ENCODE peak calls at places on chromosomes 4 and X, in nine cellular contexts. One of them, this sample, is unnamed.
A peak's percentile ranks its signal among the peaks of the same experiment; 100 is the strongest.

GRCh38 chr4:151256134-151256533 is 20.8 kb upstream of the PRSS48 start:
- DNase-seq in neural crest cell: no peak
- DNase-seq in tibial nerve: no peak
- DNase-seq in epithelial cell of esophagus: no peak
- DNase-seq in nephron progenitor cell: no peak
- DNase-seq in endodermal cell: no peak
- DNase-seq in coronary artery: no peak
- DNase-seq in ovary: no peak
- DNase-seq in left ventricle myocardium inferior: no peak
- DNase-seq in this sample: no peak

GRCh38 chr4:110636677-110637407 is 14.0 kb upstream of the PITX2 start:
- DNase-seq in endodermal cell: peak; percentile 88
- DNase-seq in neural crest cell: no peak
- DNase-seq in left ventricle myocardium inferior: no peak
- DNase-seq in nephron progenitor cell: peak; percentile 80
- DNase-seq in epithelial cell of esophagus: no peak
- DNase-seq in coronary artery: peak; percentile 71
- DNase-seq in ovary: no peak
- DNase-seq in tibial nerve: no peak
- DNase-seq in this sample: peak; percentile 69

GRCh38 chr4:80237992-80238391 is 28.5 kb upstream of the FGF5 start:
- DNase-seq in nephron progenitor cell: no peak
- DNase-seq in tibial nerve: no peak
- DNase-seq in coronary artery: no peak
- DNase-seq in ovary: no peak
- DNase-seq in neural crest cell: no peak
- DNase-seq in epithelial cell of esophagus: peak; percentile 97
- DNase-seq in left ventricle myocardium inferior: no peak
- DNase-seq in endodermal cell: no peak
- DNase-seq in this sample: no peak

GRCh38 chr4:109444182-109444844 is 10.7 kb downstream of the SEC24B start:
- DNase-seq in ovary: no peak
- DNase-seq in coronary artery: no peak
- DNase-seq in nephron progenitor cell: no peak
- DNase-seq in tibial nerve: no peak
- DNase-seq in epithelial cell of esophagus: no peak
- DNase-seq in left ventricle myocardium inferior: no peak
- DNase-seq in endodermal cell: no peak
- DNase-seq in neural crest cell: no peak
- DNase-seq in this sample: no peak

GRCh38 chrX:130778773-130779172 is 124.2 kb downstream of the ENOX2 start:
- DNase-seq in neural crest cell: no peak
- DNase-seq in ovary: no peak
- DNase-seq in epithelial cell of esophagus: peak; percentile 57
- DNase-seq in tibial nerve: no peak
- DNase-seq in endodermal cell: no peak
- DNase-seq in left ventricle myocardium inferior: no peak
- DNase-seq in coronary artery: no peak
- DNase-seq in nephron progenitor cell: no peak
- DNase-seq in this sample: no peak

GRCh38 chr4:114077610-114078009 is 98.2 kb upstream of the ARSJ start:
- DNase-seq in nephron progenitor cell: no peak
- DNase-seq in ovary: no peak
- DNase-seq in endodermal cell: no peak
- DNase-seq in left ventricle myocardium inferior: no peak
- DNase-seq in epithelial cell of esophagus: peak; percentile 78
- DNase-seq in tibial nerve: no peak
- DNase-seq in neural crest cell: no peak
- DNase-seq in coronary artery: no peak
- DNase-seq in this sample: no peak

GRCh38 chr4:39825741-39826231 is 127.8 kb downstream of the UBE2K start:
- DNase-seq in left ventricle myocardium inferior: no peak
- DNase-seq in nephron progenitor cell: no peak
- DNase-seq in coronary artery: no peak
- DNase-seq in epithelial cell of esophagus: peak; percentile 22
- DNase-seq in tibial nerve: no peak
- DNase-seq in neural crest cell: no peak
- DNase-seq in ovary: no peak
- DNase-seq in endodermal cell: no peak
- DNase-seq in this sample: no peak

GRCh38 chrX:153412746-153413720 is 1.8 kb downstream of the ZFP92 start:
- DNase-seq in coronary artery: no peak
- DNase-seq in ovary: no peak
- DNase-seq in nephron progenitor cell: no peak
- DNase-seq in epithelial cell of esophagus: no peak
- DNase-seq in neural crest cell: no peak
- DNase-seq in tibial nerve: no peak
- DNase-seq in left ventricle myocardium inferior: no peak
- DNase-seq in endodermal cell: no peak
- DNase-seq in this sample: no peak

GRCh38 chr4:178970433-178971140 is 1528.3 kb upstream of the AGA start:
- DNase-seq in epithelial cell of esophagus: no peak
- DNase-seq in nephron progenitor cell: no peak
- DNase-seq in endodermal cell: no peak
- DNase-seq in coronary artery: no peak
- DNase-seq in neural crest cell: no peak
- DNase-seq in tibial nerve: no peak
- DNase-seq in ovary: no peak
- DNase-seq in left ventricle myocardium inferior: no peak
- DNase-seq in this sample: no peak

GRCh38 chrX:68647156-68647957 is at the start of gene STARD8:
- DNase-seq in endodermal cell: peak; percentile 86
- DNase-seq in ovary: peak; percentile 37
- DNase-seq in coronary artery: no peak
- DNase-seq in tibial nerve: peak; percentile 12
- DNase-seq in neural crest cell: peak; percentile 12
- DNase-seq in epithelial cell of esophagus: peak; percentile 13
- DNase-seq in left ventricle myocardium inferior: peak; percentile 24
- DNase-seq in nephron progenitor cell: peak; percentile 56
- DNase-seq in this sample: no peak

GRCh38 chr4:150402968-150403367 is 179.0 kb upstream of the MAB21L2 start:
- DNase-seq in left ventricle myocardium inferior: peak; percentile 57
- DNase-seq in coronary artery: no peak
- DNase-seq in tibial nerve: no peak
- DNase-seq in endodermal cell: peak; percentile 49
- DNase-seq in nephron progenitor cell: no peak
- DNase-seq in neural crest cell: no peak
- DNase-seq in epithelial cell of esophagus: no peak
- DNase-seq in ovary: peak; percentile 15
- DNase-seq in this sample: no peak

GRCh38 chr4:131613824-131614216 is 1535.3 kb upstream of the PCDH10 start:
- DNase-seq in tibial nerve: no peak
- DNase-seq in epithelial cell of esophagus: no peak
- DNase-seq in neural crest cell: no peak
- DNase-seq in endodermal cell: no peak
- DNase-seq in ovary: no peak
- DNase-seq in left ventricle myocardium inferior: no peak
- DNase-seq in nephron progenitor cell: no peak
- DNase-seq in coronary artery: no peak
- DNase-seq in this sample: no peak

GRCh38 chr4:78951862-78952472 is 12.7 kb upstream of the PAQR3 start:
- DNase-seq in neural crest cell: peak; percentile 44
- DNase-seq in endodermal cell: no peak
- DNase-seq in epithelial cell of esophagus: peak; percentile 54
- DNase-seq in coronary artery: no peak
- DNase-seq in left ventricle myocardium inferior: no peak
- DNase-seq in ovary: no peak
- DNase-seq in tibial nerve: peak; percentile 52
- DNase-seq in nephron progenitor cell: peak; percentile 36
- DNase-seq in this sample: no peak

GRCh38 chr4:8010618-8011017 is 71.0 kb upstream of the AFAP1 start:
- DNase-seq in epithelial cell of esophagus: peak; percentile 26
- DNase-seq in neural crest cell: peak; percentile 73
- DNase-seq in coronary artery: no peak
- DNase-seq in endodermal cell: no peak
- DNase-seq in left ventricle myocardium inferior: no peak
- DNase-seq in nephron progenitor cell: peak; percentile 80
- DNase-seq in ovary: no peak
- DNase-seq in tibial nerve: peak; percentile 10
- DNase-seq in this sample: peak; percentile 82

GRCh38 chr4:75154994-75155393 is 222.1 kb downstream of the PARM1 start:
- DNase-seq in tibial nerve: no peak
- DNase-seq in neural crest cell: no peak
- DNase-seq in left ventricle myocardium inferior: no peak
- DNase-seq in coronary artery: no peak
- DNase-seq in endodermal cell: no peak
- DNase-seq in epithelial cell of esophagus: no peak
- DNase-seq in ovary: no peak
- DNase-seq in nephron progenitor cell: no peak
- DNase-seq in this sample: no peak

GRCh38 chr4:140358281-140358680 is 15.2 kb upstream of the SCOC start:
- DNase-seq in nephron progenitor cell: no peak
- DNase-seq in tibial nerve: no peak
- DNase-seq in ovary: no peak
- DNase-seq in coronary artery: no peak
- DNase-seq in left ventricle myocardium inferior: no peak
- DNase-seq in endodermal cell: no peak
- DNase-seq in neural crest cell: no peak
- DNase-seq in epithelial cell of esophagus: no peak
- DNase-seq in this sample: no peak

GRCh38 chrX:129115104-129115503 is 408.2 kb downstream of the SMARCA1 start:
- DNase-seq in tibial nerve: no peak
- DNase-seq in epithelial cell of esophagus: peak; percentile 36
- DNase-seq in left ventricle myocardium inferior: no peak
- DNase-seq in nephron progenitor cell: peak; percentile 38
- DNase-seq in coronary artery: no peak
- DNase-seq in neural crest cell: peak; percentile 48
- DNase-seq in ovary: no peak
- DNase-seq in endodermal cell: peak; percentile 88
- DNase-seq in this sample: no peak

GRCh38 chrX:125108926-125109325 is 210.7 kb upstream of the TEX13C start:
- DNase-seq in neural crest cell: no peak
- DNase-seq in tibial nerve: no peak
- DNase-seq in left ventricle myocardium inferior: no peak
- DNase-seq in nephron progenitor cell: no peak
- DNase-seq in epithelial cell of esophagus: no peak
- DNase-seq in coronary artery: no peak
- DNase-seq in ovary: no peak
- DNase-seq in endodermal cell: no peak
- DNase-seq in this sample: no peak

GRCh38 chrX:17038681-17039161 is 92.3 kb downstream of the REPS2 start:
- DNase-seq in ovary: peak; percentile 60
- DNase-seq in neural crest cell: no peak
- DNase-seq in left ventricle myocardium inferior: no peak
- DNase-seq in endodermal cell: no peak
- DNase-seq in epithelial cell of esophagus: no peak
- DNase-seq in tibial nerve: peak; percentile 5
- DNase-seq in coronary artery: no peak
- DNase-seq in nephron progenitor cell: no peak
- DNase-seq in this sample: no peak

DNA sequence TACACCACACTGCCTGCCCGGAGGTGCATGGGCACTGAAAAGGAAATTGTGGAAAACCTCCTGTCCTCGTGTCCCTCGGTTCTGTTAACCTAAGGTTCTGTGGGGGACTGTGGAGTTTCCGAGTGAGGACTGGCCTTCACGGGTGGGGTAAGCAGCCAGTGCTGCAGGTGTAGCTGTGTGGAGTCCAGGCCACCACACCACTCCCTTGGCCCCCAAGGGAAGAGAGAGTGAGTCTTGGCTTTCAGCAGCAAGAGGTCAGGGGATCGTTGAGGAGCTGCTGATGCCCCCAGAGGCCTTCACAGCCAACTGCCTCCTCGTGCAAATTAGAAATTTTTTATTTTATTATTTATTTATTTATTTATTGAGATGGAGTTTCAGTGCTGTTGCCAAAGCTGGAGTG is 20.4 kb downstream of the BEND4 start:
- DNase-seq in ovary: no peak
- DNase-seq in tibial nerve: no peak
- DNase-seq in left ventricle myocardium inferior: no peak
- DNase-seq in epithelial cell of esophagus: no peak
- DNase-seq in endodermal cell: no peak
- DNase-seq in neural crest cell: no peak
- DNase-seq in coronary artery: no peak
- DNase-seq in nephron progenitor cell: no peak
- DNase-seq in this sample: no peak
- TF ChIP-seq CTCF in ovary: no peak
- TF ChIP-seq CTCF in tibial nerve: no peak
- TF ChIP-seq CTCF in left ventricle myocardium inferior: no peak
- TF ChIP-seq CTCF in epithelial cell of esophagus: no peak
- TF ChIP-seq CTCF in endodermal cell: peak; percentile 46
- TF ChIP-seq CTCF in neural crest cell: no peak
- TF ChIP-seq CTCF in coronary artery: no peak
- TF ChIP-seq CTCF in nephron progenitor cell: no peak
- TF ChIP-seq CTCF in this sample: peak; percentile 26

DNA sequence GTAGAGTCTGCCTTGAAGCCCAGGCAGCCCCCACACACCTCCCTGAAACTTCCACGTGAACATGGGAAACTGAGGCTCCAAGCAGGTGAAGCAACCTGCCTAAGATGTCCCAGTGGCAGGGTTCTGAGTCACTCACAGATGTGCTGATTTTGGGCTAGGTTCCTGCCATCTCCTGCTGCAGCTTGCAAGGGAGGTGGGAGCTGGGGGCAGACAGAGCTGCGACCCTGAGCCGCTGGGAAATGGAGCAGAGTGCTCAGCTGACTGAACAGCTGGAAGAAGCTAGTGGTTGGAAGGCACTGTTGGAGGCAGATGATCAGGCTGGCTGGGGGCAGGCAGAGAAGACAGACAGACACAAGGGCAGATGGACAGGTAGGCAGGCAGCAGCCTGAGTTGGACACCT is 3.6 kb upstream of the FATE1 start:
- DNase-seq in nephron progenitor cell: no peak
- DNase-seq in ovary: no peak
- DNase-seq in tibial nerve: no peak
- DNase-seq in left ventricle myocardium inferior: no peak
- DNase-seq in neural crest cell: no peak
- DNase-seq in endodermal cell: no peak
- DNase-seq in coronary artery: no peak
- DNase-seq in epithelial cell of esophagus: no peak
- DNase-seq in this sample: no peak
- TF ChIP-seq CTCF in nephron progenitor cell: no peak
- TF ChIP-seq CTCF in ovary: no peak
- TF ChIP-seq CTCF in tibial nerve: no peak
- TF ChIP-seq CTCF in left ventricle myocardium inferior: no peak
- TF ChIP-seq CTCF in neural crest cell: no peak
- TF ChIP-seq CTCF in endodermal cell: no peak
- TF ChIP-seq CTCF in coronary artery: no peak
- TF ChIP-seq CTCF in epithelial cell of esophagus: no peak
- TF ChIP-seq CTCF in this sample: no peak

GRCh38 chr4:167989815-167990214 is 102.5 kb upstream of the ANXA10 start:
- DNase-seq in ovary: no peak
- DNase-seq in epithelial cell of esophagus: peak; percentile 12
- DNase-seq in coronary artery: no peak
- DNase-seq in neural crest cell: no peak
- DNase-seq in left ventricle myocardium inferior: no peak
- DNase-seq in nephron progenitor cell: no peak
- DNase-seq in endodermal cell: no peak
- DNase-seq in tibial nerve: no peak
- DNase-seq in this sample: no peak
- TF ChIP-seq CTCF in ovary: no peak
- TF ChIP-seq CTCF in epithelial cell of esophagus: no peak
- TF ChIP-seq CTCF in coronary artery: no peak
- TF ChIP-seq CTCF in neural crest cell: no peak
- TF ChIP-seq CTCF in left ventricle myocardium inferior: no peak
- TF ChIP-seq CTCF in nephron progenitor cell: no peak
- TF ChIP-seq CTCF in endodermal cell: peak; percentile 29
- TF ChIP-seq CTCF in tibial nerve: no peak
- TF ChIP-seq CTCF in this sample: no peak

DNA sequence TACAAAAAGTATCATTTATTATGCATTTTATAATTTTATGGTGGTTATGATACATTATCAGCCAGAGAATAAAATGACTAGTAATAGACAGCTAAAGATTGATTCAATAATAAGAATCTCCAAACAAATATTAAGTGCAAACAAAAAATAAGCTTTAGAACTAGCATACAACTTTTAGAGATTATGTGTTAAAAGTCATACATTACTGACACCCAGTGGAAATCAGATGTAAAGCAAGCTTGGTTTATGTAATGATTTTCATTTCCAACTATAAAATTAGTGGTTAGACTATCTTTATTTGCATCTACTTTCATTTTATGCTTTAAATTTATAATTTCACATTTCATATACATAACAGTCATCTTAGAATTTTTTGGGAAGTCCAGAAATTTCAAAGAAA is 57.7 kb downstream of the IL13RA2 start:
- DNase-seq in coronary artery: no peak
- DNase-seq in left ventricle myocardium inferior: no peak
- DNase-seq in ovary: no peak
- DNase-seq in epithelial cell of esophagus: peak; percentile 27
- DNase-seq in endodermal cell: no peak
- DNase-seq in neural crest cell: no peak
- DNase-seq in tibial nerve: no peak
- DNase-seq in nephron progenitor cell: no peak
- DNase-seq in this sample: no peak
- TF ChIP-seq CTCF in coronary artery: peak; percentile 31
- TF ChIP-seq CTCF in left ventricle myocardium inferior: peak; percentile 61
- TF ChIP-seq CTCF in ovary: no peak
- TF ChIP-seq CTCF in epithelial cell of esophagus: peak; percentile 24
- TF ChIP-seq CTCF in endodermal cell: peak; percentile 82
- TF ChIP-seq CTCF in neural crest cell: peak; percentile 77
- TF ChIP-seq CTCF in tibial nerve: peak; percentile 24
- TF ChIP-seq CTCF in nephron progenitor cell: peak; percentile 56
- TF ChIP-seq CTCF in this sample: peak; percentile 80

This sample was measured in type B pancreatic cell.